ENCODE peak calls at places on chromosomes 16 and 17, in six cellular contexts. H is brain microvascular endothelial cell; Y is coronary artery; C is naive thymus-derived CD4-positive, alpha-beta T cell; V is AG04450; E is lung. K is an unnamed sample.

GRCh38 chr16:71781741-71782140 is 26.9 kb downstream of the AP1G1 start:
- DNase-seq in H (peak; percentile 6), Y (no peak), C (no peak), V (no peak), E (no peak), K (peak; percentile 17)

GRCh38 chr16:19680972-19681371 is 37.1 kb downstream of the KNOP1 start:
- DNase-seq in H (no peak), Y (no peak), C (no peak), V (no peak), E (no peak), K (no peak)

GRCh38 chr17:32933881-32934280 is 5.9 kb downstream of the TMEM98 start:
- DNase-seq in H (no peak), Y (no peak), C (no peak), V (no peak), E (no peak), K (no peak)

GRCh38 chr17:56867948-56868376 is 34.0 kb downstream of the DGKE start:
- DNase-seq in H (no peak), Y (no peak), C (no peak), V (peak; percentile 3), E (no peak), K (peak; percentile 41)

GRCh38 chr17:39270923-39271322 is 45.2 kb upstream of the STAC2 start:
- DNase-seq in H (peak; percentile 37), Y (no peak), C (no peak), V (peak; percentile 29), E (peak; percentile 32), K (peak; percentile 2)

GRCh38 chr16:57999366-57999970 is 1.0 kb downstream of the ZNF319 start:
- DNase-seq in H (no peak), Y (no peak), C (peak; percentile 47), V (no peak), E (no peak), K (peak; percentile 56)

GRCh38 chr16:82358161-82358560 is 188.1 kb upstream of the MPHOSPH6 start:
- DNase-seq in H (no peak), Y (no peak), C (no peak), V (no peak), E (no peak), K (no peak)

GRCh38 chr17:10681866-10682446 is 15.4 kb downstream of the SCO1 start:
- DNase-seq in H (peak; percentile 28), Y (no peak), C (no peak), V (no peak), E (no peak), K (no peak)

GRCh38 chr17:78529871-78530670 is 47.1 kb downstream of the DNAH17 start:
- DNase-seq in H (no peak), Y (no peak), C (no peak), V (no peak), E (peak; percentile 76), K (no peak)

GRCh38 chr17:34788696-34789095 is 172.6 kb downstream of the CCT6B start:
- DNase-seq in H (no peak), Y (no peak), C (no peak), V (no peak), E (no peak), K (no peak)

GRCh38 chr17:57288034-57288752 is 31.9 kb downstream of the MSI2 start:
- DNase-seq in H (no peak), Y (no peak), C (no peak), V (no peak), E (no peak), K (no peak)

GRCh38 chr16:15653227-15653626 is 3.2 kb downstream of the NDE1 start:
- DNase-seq in H (peak; percentile 74), Y (no peak), C (no peak), V (peak; percentile 90), E (no peak), K (peak; percentile 80)

GRCh38 chr16:15650019-15650697 is at the start of gene NDE1:
- DNase-seq in H (peak; percentile 77), Y (peak; percentile 94), C (peak; percentile 84), V (peak; percentile 56), E (peak; percentile 91), K (peak; percentile 90)

GRCh38 chr16:15654591-15654990 is 4.5 kb downstream of the NDE1 start:
- DNase-seq in H (no peak), Y (no peak), C (no peak), V (no peak), E (no peak), K (no peak)

GRCh38 chr16:15650698-15651161 is 685 bp downstream of the NDE1 start:
- DNase-seq in H (no peak), Y (peak; percentile 75), C (peak; percentile 63), V (no peak), E (no peak), K (peak; percentile 30)

DNA sequence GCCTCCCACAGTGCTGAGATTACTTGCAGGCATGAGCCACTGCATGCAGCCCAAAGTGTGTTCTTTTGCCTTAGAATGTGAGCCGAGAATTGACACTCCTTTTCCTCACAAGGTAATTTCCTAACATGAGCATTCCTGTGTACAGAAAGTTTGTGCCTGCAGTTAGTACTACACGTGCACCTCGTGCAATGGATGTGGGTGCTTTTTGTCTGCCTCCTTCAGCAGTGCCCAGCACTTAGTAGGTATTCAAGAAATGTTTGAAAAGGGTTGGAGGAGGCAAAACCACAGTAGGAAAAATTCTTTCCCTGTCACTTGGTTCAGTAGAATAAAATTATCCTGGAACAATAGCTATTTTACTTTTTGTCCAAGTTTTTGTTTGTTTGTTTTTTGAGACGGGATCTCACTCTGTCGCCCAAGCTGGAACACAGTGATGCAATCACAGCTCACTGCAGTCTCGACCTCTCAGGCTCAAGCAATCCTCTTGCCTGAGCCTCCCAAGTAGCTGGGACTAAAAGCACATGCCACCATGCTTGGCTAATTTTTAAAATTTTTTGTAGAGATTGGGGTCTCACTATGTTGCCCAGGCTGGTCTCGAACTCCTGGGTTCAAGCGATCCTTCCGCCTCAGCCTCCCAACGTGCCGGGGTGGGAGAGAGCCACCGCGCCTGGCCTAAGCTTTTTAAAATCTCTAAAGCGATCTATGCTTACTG is 2.4 kb downstream of the NDE1 start:
- DNase-seq in H (no peak), Y (no peak), C (no peak), V (no peak), E (no peak), K (no peak)
- H3K27ac ChIP-seq in H (no peak overlapping the region), Y (peak overlapping the region; percentile 17), C (peak overlapping the region; percentile 29), V (peak overlapping the region; percentile 12), E (no peak overlapping the region), K (no peak overlapping the region)

DNA sequence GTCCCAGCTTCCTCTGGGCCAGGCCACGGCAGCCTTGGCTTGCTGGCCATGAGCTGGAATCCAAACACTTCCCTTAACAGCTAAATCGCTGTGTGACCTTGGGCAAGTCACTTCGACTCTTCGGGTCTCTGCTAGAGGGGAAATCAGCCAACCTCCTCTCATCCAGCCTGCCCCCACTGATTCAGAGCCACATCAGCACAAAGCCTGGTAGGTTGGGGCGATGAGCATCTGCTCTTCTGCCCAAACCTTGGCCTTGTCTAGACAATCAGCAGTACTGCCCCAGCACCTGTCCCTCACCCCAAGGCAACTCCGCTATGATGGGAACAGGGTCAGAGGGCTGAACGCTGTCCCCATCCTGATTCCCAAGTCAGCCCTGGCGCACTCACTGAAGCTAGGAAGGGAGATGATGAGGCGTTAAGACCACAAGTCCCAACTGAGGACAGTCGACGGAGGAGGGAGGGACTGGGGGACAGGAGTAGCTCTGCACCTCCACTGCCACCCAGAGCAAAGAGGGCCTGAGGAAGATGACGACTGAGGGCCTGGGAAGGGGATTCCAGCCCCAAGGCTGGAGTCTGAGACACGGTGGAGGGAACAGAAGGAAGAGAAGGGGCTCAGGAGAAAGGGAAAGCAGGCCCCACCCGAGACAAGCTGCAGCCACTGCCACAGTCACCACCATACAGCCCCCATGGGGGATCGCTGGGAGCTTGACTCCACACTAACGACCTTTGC is 1.3 kb downstream of the CLUH start:
- DNase-seq in H (no peak), Y (no peak), C (no peak), V (no peak), E (no peak), K (no peak)
- H3K4me3 ChIP-seq in H (peak overlapping the region; percentile 68), Y (peak overlapping the region; percentile 95), C (peak overlapping the region; percentile 59), V (peak overlapping the region; percentile 74), E (peak overlapping the region; percentile 87), K (peak overlapping the region; percentile 92)

GRCh38 chr17:47470836-47471235 is 60.1 kb upstream of the NPEPPS start:
- DNase-seq in H (no peak), Y (no peak), C (no peak), V (no peak), E (no peak), K (no peak)
- H3K27ac ChIP-seq in H (no peak overlapping the region), Y (no peak overlapping the region), C (no peak overlapping the region), V (no peak overlapping the region), E (no peak overlapping the region), K (no peak overlapping the region)

DNA sequence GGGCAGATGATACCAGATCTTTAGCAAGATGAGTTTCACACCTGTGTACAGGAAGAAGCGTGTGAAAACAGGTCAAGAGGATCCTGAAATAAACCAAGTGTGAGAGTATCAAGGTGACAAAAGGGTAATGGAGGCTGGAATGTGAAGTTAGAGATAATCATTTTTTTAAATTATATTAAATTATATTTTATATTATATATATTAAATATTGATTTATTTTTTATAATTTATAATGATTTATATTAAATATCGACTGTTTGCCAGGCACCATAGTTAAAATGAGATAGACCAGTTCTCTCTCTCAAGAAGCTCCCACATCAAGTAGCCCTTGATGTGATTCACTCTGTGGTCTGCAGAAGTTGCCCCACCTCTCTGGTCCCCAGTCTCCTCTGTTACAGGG is 360.2 kb upstream of the HSBP1 start:
- DNase-seq in H (no peak), Y (no peak), C (no peak), V (no peak), E (no peak), K (no peak)
- H3K4me3 ChIP-seq in H (no peak overlapping the region), Y (no peak overlapping the region), C (no peak overlapping the region), V (no peak overlapping the region), E (no peak overlapping the region), K (no peak overlapping the region)

DNA sequence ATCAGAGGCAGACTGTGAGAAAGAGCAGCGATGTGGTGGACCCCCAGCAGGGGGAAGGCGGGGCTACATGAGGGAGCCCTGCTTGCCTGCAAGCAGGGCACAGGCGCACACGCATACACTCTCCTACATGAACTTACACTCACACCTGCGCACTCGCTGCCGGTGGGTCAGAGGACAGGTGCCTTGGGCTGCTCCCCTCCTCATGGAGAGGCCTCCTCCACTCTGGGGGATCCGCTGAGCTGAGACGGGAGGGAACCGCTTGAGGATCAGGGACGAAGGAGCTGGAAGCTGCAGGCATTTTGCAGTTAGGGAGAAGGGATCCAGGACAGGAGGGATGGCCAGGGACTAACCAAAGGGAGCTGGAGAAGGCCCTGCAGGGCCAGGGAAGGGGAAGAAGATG is 14.2 kb downstream of the OSBPL7 start:
- DNase-seq in H (no peak), Y (no peak), C (no peak), V (no peak), E (no peak), K (no peak)
- H3K27ac ChIP-seq in H (no peak overlapping the region), Y (no peak overlapping the region), C (no peak overlapping the region), V (no peak overlapping the region), E (no peak overlapping the region), K (no peak overlapping the region)